ENCODE peak calls at places on chromosomes 2 and 18, in four cellular contexts. B is SK-N-SH, C is hepatocyte, L is IMR-90. S is an unnamed sample. For H3K9me3 and H3K27me3, the result is how much of the 10 kb centered on the place peaks cover.

GRCh38 chr2:175769200-175769599 is 232.9 kb downstream of the LNPK start:
- DNase-seq in B (no peak), C (no peak), L (no peak), S (no peak)

GRCh38 chr2:108958002-108958401 is 31.0 kb downstream of the EDAR start:
- DNase-seq in B (no peak), C (no peak), L (no peak), S (no peak)

GRCh38 chr18:63783394-63783793 is 8.2 kb downstream of the SERPINB7 start:
- DNase-seq in B (no peak), C (no peak), L (no peak), S (peak)

GRCh38 chr2:122152571-122152970 is 397.1 kb downstream of the TSN start:
- DNase-seq in B (no peak), C (no peak), L (no peak), S (no peak)

GRCh38 chr2:2889141-2889540 is 488.5 kb downstream of the EIPR1 start:
- DNase-seq in B (no peak), C (no peak), L (no peak), S (no peak)

GRCh38 chr2:133718688-133719201 is 150.5 kb upstream of the NCKAP5 start:
- DNase-seq in B (peak), C (no peak), L (peak), S (no peak)

GRCh38 chr18:57446322-57446721 is 11.1 kb downstream of the ONECUT2 start:
- DNase-seq in B (no peak), C (no peak), L (peak), S (peak)

GRCh38 chr18:27856839-27857238 is 320.1 kb downstream of the CDH2 start:
- DNase-seq in B (no peak), C (no peak), L (no peak), S (no peak)

GRCh38 chr18:51425889-51426288 is 228.4 kb upstream of the MEX3C start:
- DNase-seq in B (no peak), C (peak), L (no peak), S (no peak)

GRCh38 chr2:32136097-32136496 is 29.6 kb upstream of the SLC30A6 start:
- DNase-seq in B (no peak), C (no peak), L (peak), S (no peak)

GRCh38 chr18:14920976-14921375 is 173.0 kb downstream of the ANKRD30B start:
- DNase-seq in B (no peak), C (no peak), L (no peak), S (no peak)

GRCh38 chr18:14922965-14923565 is 175.1 kb downstream of the ANKRD30B start:
- DNase-seq in B (no peak), C (no peak), L (no peak), S (no peak)

GRCh38 chr18:14924226-14924625 is 176.3 kb downstream of the ANKRD30B start:
- DNase-seq in B (no peak), C (no peak), L (no peak), S (no peak)

GRCh38 chr18:14921547-14921946 is 173.6 kb downstream of the ANKRD30B start:
- DNase-seq in B (no peak), C (no peak), L (no peak), S (no peak)

GRCh38 chr18:14922031-14922430 is 174.1 kb downstream of the ANKRD30B start:
- DNase-seq in B (no peak), C (no peak), L (no peak), S (no peak)
- H3K9me3 ChIP-seq in B (under half), C (under half), L (under half), S (under half)

DNA sequence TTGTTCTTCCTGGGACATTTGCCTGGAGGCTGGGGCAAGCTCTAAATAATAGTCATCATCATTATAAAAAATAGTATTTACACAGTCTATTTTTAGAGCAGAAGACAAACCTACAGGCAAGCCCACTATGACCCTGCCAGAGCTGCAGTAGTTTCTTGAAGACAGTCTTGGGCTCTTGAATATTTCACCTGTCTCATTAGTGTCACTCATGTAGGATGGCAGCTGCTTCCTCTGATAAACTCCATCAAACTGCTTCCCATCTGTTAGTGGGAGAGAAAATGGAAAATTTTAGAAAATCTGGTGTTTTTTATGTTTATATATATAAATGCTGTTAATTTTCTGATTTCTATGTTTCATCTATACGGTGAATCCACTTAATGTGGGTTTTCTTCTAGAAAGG is 8.5 kb upstream of the CYRIA start:
- DNase-seq in B (no peak), C (no peak), L (no peak), S (no peak)
- H3K27ac ChIP-seq in B (no peak), C (no peak), L (no peak), S (no peak)

DNA sequence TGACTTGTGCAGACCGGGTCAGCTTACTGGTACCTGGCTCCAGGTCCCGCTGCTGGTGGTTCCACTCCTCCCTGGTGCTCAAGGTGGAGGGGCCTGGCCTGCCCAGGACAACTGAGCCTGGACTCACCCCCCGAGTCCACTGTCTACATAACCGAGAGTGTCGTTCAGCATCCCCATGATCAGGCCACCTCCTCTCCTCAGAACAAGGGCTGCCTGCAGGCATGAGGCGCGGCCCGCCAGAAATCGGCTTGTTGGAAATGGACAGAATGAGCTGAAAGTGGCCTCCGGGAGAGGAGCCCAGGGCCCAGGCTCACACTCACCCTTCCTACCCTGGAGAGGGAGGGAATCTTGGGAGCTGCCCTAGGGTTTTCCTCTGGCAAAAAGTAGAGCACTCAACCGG is 38.9 kb upstream of the OTOF start:
- DNase-seq in B (no peak), C (no peak), L (no peak), S (no peak)
- H3K27me3 ChIP-seq in B (under half), C (under half), L (half or more), S (under half)

GRCh38 chr18:80088823-80089222 is 20.2 kb upstream of the ADNP2 start:
- DNase-seq in B (no peak), C (no peak), L (no peak), S (no peak)

GRCh38 chr18:80088036-80088435 is 21.0 kb upstream of the ADNP2 start:
- DNase-seq in B (no peak), C (no peak), L (no peak), S (no peak)

GRCh38 chr18:80086281-80086680 is 22.8 kb upstream of the ADNP2 start:
- DNase-seq in B (no peak), C (no peak), L (peak), S (no peak)
- H3K9me3 ChIP-seq in B (under half), C (under half), L (under half), S (under half)

DNA sequence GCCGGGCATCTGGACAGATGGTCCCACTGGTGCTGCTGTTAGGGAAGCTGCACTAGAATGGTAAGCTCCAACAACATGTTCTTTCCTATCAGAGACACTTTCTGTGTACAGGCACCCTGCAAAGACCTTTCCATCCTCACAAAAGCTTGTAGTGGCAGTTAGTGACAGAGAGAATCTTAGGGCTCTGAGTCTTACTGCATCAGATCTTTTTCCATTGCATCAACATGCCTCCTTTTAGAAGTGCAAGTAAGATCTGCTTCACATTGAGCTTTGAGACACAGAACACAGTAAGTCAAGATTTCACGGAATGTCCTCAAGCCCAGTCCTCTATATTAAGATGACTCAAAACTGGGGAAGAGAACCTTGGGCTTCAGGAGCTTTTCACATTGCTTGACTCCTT is 52.6 kb downstream of the ARL4C start:
- DNase-seq in B (no peak), C (no peak), L (peak), S (no peak)
- H3K27ac ChIP-seq in B (no peak), C (peak), L (peak), S (no peak)

GRCh38 chr2:118832071-118832790 is 15.2 kb downstream of the EN1 start:
- DNase-seq in B (no peak), C (no peak), L (no peak), S (no peak)
- H3K27me3 ChIP-seq in B (half or more), C (half or more), L (half or more), S (half or more)

GRCh38 chr18:44229693-44230108 is 451.0 kb upstream of the SETBP1 start:
- DNase-seq in B (peak), C (peak), L (peak), S (no peak)
- H3K9me3 ChIP-seq in B (under half), C (under half), L (under half), S (under half)

GRCh38 chr2:38438133-38438532 is 61.1 kb upstream of the ATL2 start:
- DNase-seq in B (no peak), C (no peak), L (no peak), S (no peak)

GRCh38 chr2:38438536-38439225 is 61.6 kb upstream of the ATL2 start:
- DNase-seq in B (no peak), C (no peak), L (no peak), S (no peak)

GRCh38 chr2:38440655-38441054 is 63.6 kb upstream of the ATL2 start:
- DNase-seq in B (no peak), C (peak), L (no peak), S (no peak)

GRCh38 chr2:38439807-38440300 is 62.8 kb upstream of the ATL2 start:
- DNase-seq in B (no peak), C (no peak), L (no peak), S (no peak)

GRCh38 chr2:38439226-38439612 is 62.1 kb upstream of the ATL2 start:
- DNase-seq in B (no peak), C (no peak), L (no peak), S (no peak)
- H3K27ac ChIP-seq in B (no peak), C (no peak), L (no peak), S (no peak)

DNA sequence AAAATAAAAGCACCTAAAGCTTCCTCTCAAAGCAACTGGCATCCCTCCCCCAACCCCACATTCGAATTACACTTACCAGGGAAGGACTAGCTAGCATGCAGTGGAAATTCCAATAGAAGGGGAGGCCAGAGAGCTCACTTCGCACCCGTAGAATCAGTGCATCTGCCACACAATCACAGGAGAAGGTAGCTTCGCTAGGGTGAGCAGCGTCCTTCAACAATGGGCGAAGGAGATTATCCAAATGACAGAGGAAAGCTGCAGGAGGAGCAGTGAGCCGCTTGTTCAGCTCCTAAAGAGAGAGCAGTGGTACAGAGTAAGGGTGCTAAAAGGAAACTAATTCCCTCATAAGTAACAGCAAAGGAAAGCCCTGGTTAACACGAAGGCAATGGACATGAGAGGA is 3.2 kb downstream of the NHEJ1 start:
- DNase-seq in B (no peak), C (no peak), L (no peak), S (no peak)
- H3K27me3 ChIP-seq in B (under half), C (under half), L (under half), S (under half)

DNA sequence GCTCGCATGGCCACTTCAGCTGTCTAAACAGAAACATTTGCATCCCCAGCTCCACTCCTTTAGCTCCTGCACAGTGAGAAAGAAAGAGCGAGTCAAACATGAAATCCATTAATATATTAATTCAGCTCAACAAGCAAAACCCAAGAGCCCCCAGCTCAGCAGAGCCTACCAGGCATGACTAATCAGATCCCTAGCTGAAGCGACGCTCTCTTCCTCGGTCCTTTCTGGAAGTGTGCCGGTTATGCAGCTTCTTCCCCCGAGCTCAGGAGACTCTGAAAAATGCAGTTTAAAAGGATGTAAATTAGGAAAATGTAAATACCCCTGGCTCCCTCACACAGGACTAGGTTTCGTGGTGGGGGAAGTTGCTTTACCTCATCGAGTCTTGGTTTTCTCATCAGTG is 221.5 kb downstream of the ANKRD30B start:
- DNase-seq in B (no peak), C (no peak), L (no peak), S (no peak)
- H3K9me3 ChIP-seq in B (under half), C (under half), L (under half), S (under half)

S was measured in WERI-Rb-1.